ENCODE peak calls at places on chromosomes 3 and 15, in five cellular contexts. Z is HCT116; U is cardiac muscle cell; C is CD8-positive, alpha-beta T cell; S is psoas muscle. N is an unnamed sample. For H3K4me1, the result is how much of the 10 kb centered on the place peaks cover.

GRCh38 chr3:77506384-77506783 is 466.5 kb downstream of the ROBO2 start:
- DNase-seq in Z (no peak), U (no peak), C (no peak), S (no peak), N (no peak)

GRCh38 chr3:18747383-18747782 is 322.2 kb upstream of the SATB1 start:
- DNase-seq in Z (no peak), U (no peak), C (no peak), S (no peak), N (no peak)

GRCh38 chr3:12842469-12842868 is 1.1 kb upstream of the RPL32 start:
- DNase-seq in Z (no peak), U (no peak), C (no peak), S (no peak), N (no peak)

GRCh38 chr15:59174161-59174845 is 32.3 kb upstream of the LDHAL6B start:
- DNase-seq in Z (no peak), U (no peak), C (no peak), S (no peak), N (no peak)

GRCh38 chr3:72658466-72659100 is 189.7 kb downstream of the SHQ1 start:
- DNase-seq in Z (no peak), U (no peak), C (no peak), S (no peak), N (no peak)

GRCh38 chr3:78096488-78097255 is 1056.8 kb downstream of the ROBO2 start:
- DNase-seq in Z (no peak), U (no peak), C (no peak), S (no peak), N (no peak)

GRCh38 chr3:63960048-63960711 is 48.0 kb upstream of the SCAANT1 start:
- DNase-seq in Z (peak), U (no peak), C (no peak), S (no peak), N (no peak)

GRCh38 chr15:60605879-60606304 is 127.0 kb upstream of the ICE2 start:
- DNase-seq in Z (no peak), U (no peak), C (no peak), S (no peak), N (no peak)

GRCh38 chr15:48624700-48625099 is 20.8 kb downstream of the FBN1 start:
- DNase-seq in Z (no peak), U (no peak), C (no peak), S (no peak), N (no peak)

GRCh38 chr3:35954365-35954764 is 315.0 kb downstream of the ARPP21 start:
- DNase-seq in Z (no peak), U (peak), C (no peak), S (no peak), N (no peak)

GRCh38 chr3:89606151-89606550 is 498.7 kb downstream of the EPHA3 start:
- DNase-seq in Z (no peak), U (no peak), C (no peak), S (no peak), N (no peak)

GRCh38 chr3:187919018-187919417 is 173.8 kb upstream of the BCL6 start:
- DNase-seq in Z (no peak), U (no peak), C (peak), S (no peak), N (no peak)

GRCh38 chr15:96381463-96381862 is 51.0 kb downstream of the NR2F2 start:
- DNase-seq in Z (no peak), U (no peak), C (no peak), S (no peak), N (no peak)

GRCh38 chr15:74789171-74789627 is 7.3 kb downstream of the CSK start:
- DNase-seq in Z (no peak), U (no peak), C (no peak), S (no peak), N (no peak)

GRCh38 chr3:157444789-157445188 is 8.1 kb downstream of the PTX3 start:
- DNase-seq in Z (no peak), U (no peak), C (no peak), S (no peak), N (no peak)

GRCh38 chr3:112782481-112782880 is 64.2 kb downstream of the CD200R1L start:
- DNase-seq in Z (no peak), U (no peak), C (no peak), S (no peak), N (no peak)

GRCh38 chr3:150905339-150905738 is at the start of gene MINDY4B:
- DNase-seq in Z (no peak), U (no peak), C (no peak), S (no peak), N (no peak)

GRCh38 chr15:90512981-90513380 is 16.7 kb upstream of the CRTC3 start:
- DNase-seq in Z (no peak), U (no peak), C (no peak), S (no peak), N (no peak)

GRCh38 chr3:14324224-14324944 is 78.0 kb upstream of the SLC6A6 start:
- DNase-seq in Z (peak), U (peak), C (no peak), S (peak), N (no peak)

GRCh38 chr3:185537369-185537970 is 14.9 kb downstream of the LIPH start:
- DNase-seq in Z (peak), U (no peak), C (no peak), S (peak), N (no peak)

GRCh38 chr3:169662215-169663070 is 1.1 kb downstream of the MECOM start:
- DNase-seq in Z (peak), U (peak), C (no peak), S (peak), N (no peak)

GRCh38 chr15:101723161-101723873 is 956 bp downstream of the TARS3 start:
- DNase-seq in Z (no peak), U (no peak), C (peak), S (no peak), N (no peak)

GRCh38 chr15:78767331-78767951 is 43.8 kb downstream of the ADAMTS7 start:
- DNase-seq in Z (no peak), U (no peak), C (no peak), S (peak), N (no peak)

GRCh38 chr3:6779140-6779539 is 81.8 kb upstream of the GRM7 start:
- DNase-seq in Z (peak), U (no peak), C (no peak), S (no peak), N (no peak)

GRCh38 chr15:31276596-31277298 is 49.9 kb upstream of the KLF13 start:
- DNase-seq in Z (no peak), U (no peak), C (no peak), S (no peak), N (no peak)

GRCh38 chr3:65039754-65040210 is 352.0 kb upstream of the ADAMTS9 start:
- DNase-seq in Z (peak), U (no peak), C (no peak), S (no peak), N (no peak)

GRCh38 chr3:135106445-135106844 is 311.4 kb downstream of the EPHB1 start:
- DNase-seq in Z (no peak), U (peak), C (no peak), S (no peak), N (peak)

GRCh38 chr15:63857459-63857856 is 23.7 kb upstream of the HERC1 start:
- DNase-seq in Z (no peak), U (no peak), C (no peak), S (no peak), N (no peak)

GRCh38 chr3:171741377-171741776 is 68.9 kb downstream of the PLD1 start:
- DNase-seq in Z (no peak), U (no peak), C (no peak), S (no peak), N (no peak)

GRCh38 chr15:66760968-66761722 is 59.1 kb downstream of the SMAD6 start:
- DNase-seq in Z (no peak), U (no peak), C (no peak), S (no peak), N (no peak)

GRCh38 chr3:156412600-156412999 is 142.3 kb downstream of the SSR3 start:
- DNase-seq in Z (no peak), U (no peak), C (no peak), S (no peak), N (no peak)
- H3K4me3 ChIP-seq in Z (no peak), U (no peak), C (no peak), S (no peak), N (no peak)

GRCh38 chr15:23566070-23567050 is 886 bp downstream of the MKRN3 start:
- DNase-seq in Z (peak), U (no peak), C (peak), S (no peak), N (no peak)

GRCh38 chr15:23565395-23566069 is at the start of gene MKRN3:
- DNase-seq in Z (peak), U (no peak), C (peak), S (no peak), N (no peak)

GRCh38 chr15:23561914-23562313 is 3.6 kb upstream of the MKRN3 start:
- DNase-seq in Z (no peak), U (no peak), C (no peak), S (no peak), N (no peak)

GRCh38 chr15:23567921-23568320 is 2.4 kb downstream of the MKRN3 start:
- DNase-seq in Z (no peak), U (no peak), C (no peak), S (no peak), N (no peak)

GRCh38 chr15:23564798-23565394 is 578 bp upstream of the MKRN3 start:
- DNase-seq in Z (no peak), U (no peak), C (no peak), S (no peak), N (no peak)
- H3K27ac ChIP-seq in Z (peak), U (no peak), C (peak), S (peak), N (no peak)

DNA sequence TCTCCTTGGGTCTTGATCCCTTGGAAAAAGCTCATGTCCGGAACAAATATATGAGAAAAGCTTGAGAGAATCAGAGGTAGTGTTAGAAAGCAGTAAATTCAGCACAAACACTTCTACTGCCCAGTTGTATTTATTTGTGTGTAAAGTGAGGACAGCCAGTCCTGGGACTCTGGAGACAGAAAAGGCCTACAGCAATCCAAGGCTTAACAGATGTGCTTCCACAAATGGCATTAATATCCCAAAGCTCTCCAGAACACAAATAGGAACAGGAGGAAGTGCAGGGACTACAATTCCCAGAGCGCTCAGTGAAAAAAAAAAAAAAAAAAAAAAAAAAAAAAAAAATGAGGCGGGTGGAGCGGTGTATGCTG is 393 bp upstream of the AP2M1 start:
- DNase-seq in Z (no peak), U (no peak), C (no peak), S (no peak), N (no peak)
- H3K4me1 ChIP-seq in Z (under half), U (under half), C (under half), S (under half), N (under half)

DNA sequence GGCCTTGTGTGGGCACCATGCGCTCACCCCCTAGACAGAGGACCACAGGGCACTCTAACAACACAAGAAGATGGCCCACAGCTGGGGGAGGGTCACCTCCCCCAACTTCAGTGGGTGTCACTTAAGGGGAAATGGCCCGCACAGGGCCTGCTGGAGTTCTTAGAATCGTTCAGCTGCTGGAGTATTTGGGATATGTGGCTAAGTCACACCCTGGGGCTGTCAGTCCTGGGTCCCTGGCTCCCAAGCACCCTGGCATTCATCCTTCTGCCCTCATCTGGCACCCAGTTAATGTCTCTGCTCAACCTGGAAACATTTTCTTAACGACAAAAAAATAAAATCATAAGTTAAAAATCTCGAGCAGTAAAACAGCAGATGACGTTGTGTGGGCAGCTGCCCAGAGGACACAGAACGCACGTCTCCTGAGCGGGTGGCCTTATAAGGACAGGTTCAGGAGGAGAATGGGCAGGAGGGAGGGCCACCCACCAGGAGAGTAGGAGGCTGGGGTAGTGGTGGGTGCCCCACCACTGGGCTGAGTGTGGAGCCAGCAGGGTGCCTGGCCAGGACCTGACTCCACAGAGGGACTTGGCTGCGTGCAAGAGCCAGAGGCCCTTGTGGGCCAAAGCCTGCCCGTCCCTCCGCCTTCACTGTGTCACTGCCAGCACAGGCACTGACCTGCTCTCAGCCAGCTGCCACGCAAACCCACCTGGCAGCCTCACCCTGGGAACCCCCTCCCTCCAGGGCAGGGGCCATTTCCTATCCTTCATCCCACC is 11.5 kb downstream of the KBTBD13 start:
- DNase-seq in Z (no peak), U (no peak), C (no peak), S (no peak), N (no peak)
- H3K4me3 ChIP-seq in Z (no peak), U (no peak), C (no peak), S (no peak), N (no peak)

GRCh38 chr3:70849911-70850699 is 537.7 kb upstream of the MDFIC2 start:
- DNase-seq in Z (peak), U (no peak), C (no peak), S (no peak), N (no peak)

GRCh38 chr3:70855139-70855538 is 542.7 kb upstream of the MDFIC2 start:
- DNase-seq in Z (no peak), U (no peak), C (no peak), S (no peak), N (no peak)

GRCh38 chr3:70854108-70854507 is 541.7 kb upstream of the MDFIC2 start:
- DNase-seq in Z (no peak), U (peak), C (no peak), S (no peak), N (no peak)

GRCh38 chr3:70853161-70853560 is 540.7 kb upstream of the MDFIC2 start:
- DNase-seq in Z (no peak), U (no peak), C (no peak), S (no peak), N (no peak)

GRCh38 chr3:70851066-70851465 is 538.6 kb upstream of the MDFIC2 start:
- DNase-seq in Z (no peak), U (no peak), C (no peak), S (no peak), N (no peak)
- H3K27ac ChIP-seq in Z (no peak), U (no peak), C (no peak), S (no peak), N (no peak)

GRCh38 chr3:32841341-32841740 is 23.5 kb downstream of the TRIM71 start:
- DNase-seq in Z (no peak), U (no peak), C (no peak), S (no peak), N (no peak)
- H3K4me1 ChIP-seq in Z (under half), U (under half), C (under half), S (under half), N (under half)

GRCh38 chr15:39721893-39722292 is 60.7 kb downstream of the FSIP1 start:
- DNase-seq in Z (no peak), U (no peak), C (no peak), S (no peak), N (no peak)

GRCh38 chr15:39720721-39721611 is 61.7 kb downstream of the FSIP1 start:
- DNase-seq in Z (no peak), U (no peak), C (no peak), S (no peak), N (no peak)

GRCh38 chr15:39717134-39717533 is 65.5 kb downstream of the FSIP1 start:
- DNase-seq in Z (no peak), U (no peak), C (no peak), S (no peak), N (no peak)

GRCh38 chr15:39720081-39720480 is 62.6 kb downstream of the FSIP1 start:
- DNase-seq in Z (no peak), U (no peak), C (no peak), S (no peak), N (no peak)

DNA sequence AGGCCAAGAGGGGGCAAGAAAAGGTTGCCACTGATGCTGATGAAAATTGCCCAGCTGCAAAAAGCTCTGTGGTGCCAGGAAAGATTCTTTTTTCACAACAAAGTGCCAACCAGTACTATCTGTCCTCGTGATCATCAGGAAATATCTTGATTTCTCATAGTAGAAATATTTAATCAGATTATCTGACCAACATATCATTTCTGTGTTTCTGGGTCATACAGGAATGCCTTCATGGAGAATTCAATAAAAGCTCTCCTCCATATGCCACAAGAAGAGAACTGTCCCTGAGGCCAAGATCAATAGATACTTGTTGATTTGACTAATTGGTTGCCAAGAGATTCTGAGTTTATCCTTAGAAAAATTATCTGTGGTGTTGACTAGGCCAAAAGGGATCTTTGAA is 63.5 kb downstream of the FSIP1 start:
- DNase-seq in Z (no peak), U (no peak), C (no peak), S (no peak), N (no peak)
- H3K4me3 ChIP-seq in Z (no peak), U (no peak), C (no peak), S (no peak), N (no peak)

GRCh38 chr3:58679974-58680656 is 13.5 kb upstream of the FAM3D start:
- DNase-seq in Z (no peak), U (no peak), C (no peak), S (no peak), N (no peak)
- H3K27ac ChIP-seq in Z (no peak), U (no peak), C (no peak), S (no peak), N (no peak)

GRCh38 chr3:129598484-129598883 is 8.0 kb downstream of the PLXND1 start:
- DNase-seq in Z (no peak), U (no peak), C (no peak), S (no peak), N (no peak)
- H3K4me1 ChIP-seq in Z (under half), U (under half), C (under half), S (half or more), N (under half)

DNA sequence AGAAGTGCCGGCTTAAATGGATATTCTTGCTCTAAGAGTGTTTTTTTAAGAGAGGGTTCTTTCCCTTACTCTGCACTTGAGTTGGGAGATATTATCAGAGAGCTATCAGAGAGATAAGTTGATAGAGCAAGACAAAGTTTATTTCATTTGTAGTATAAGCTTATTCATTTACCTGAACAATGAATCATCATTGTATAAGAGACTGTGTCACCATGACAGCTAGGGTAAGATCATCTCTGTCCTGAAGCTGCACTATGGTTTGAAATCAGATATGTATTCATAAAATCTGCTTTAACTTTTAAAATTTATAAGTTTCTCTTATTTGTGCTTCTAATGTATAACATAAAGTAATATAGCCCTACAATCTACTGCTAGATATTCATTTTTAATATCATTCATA is 128.1 kb upstream of the ARL6 start:
- DNase-seq in Z (no peak), U (no peak), C (no peak), S (no peak), N (no peak)
- H3K4me3 ChIP-seq in Z (no peak), U (no peak), C (no peak), S (no peak), N (no peak)